ENCODE peak calls at places on chromosomes 16 and 17, in ten cellular contexts. One of them, this sample, is unnamed.

GRCh38 chr16:58084635-58085034 is 44.5 kb downstream of the CFAP20 start:
- DNase-seq in stomach: no peak
- DNase-seq in A549: no peak
- DNase-seq in transverse colon: no peak
- DNase-seq in HepG2: no peak
- DNase-seq in esophagus muscularis mucosa: no peak
- DNase-seq in suprapubic skin: no peak
- DNase-seq in ovary: no peak
- DNase-seq in upper lobe of left lung: no peak
- DNase-seq in H1: no peak
- DNase-seq in this sample: no peak

GRCh38 chr16:69049146-69049545 is 56.3 kb upstream of the HAS3 start:
- DNase-seq in stomach: no peak
- DNase-seq in A549: peak
- DNase-seq in transverse colon: no peak
- DNase-seq in HepG2: no peak
- DNase-seq in esophagus muscularis mucosa: no peak
- DNase-seq in suprapubic skin: no peak
- DNase-seq in ovary: no peak
- DNase-seq in upper lobe of left lung: no peak
- DNase-seq in H1: no peak
- DNase-seq in this sample: no peak

GRCh38 chr16:81498351-81498750 is 53.7 kb downstream of the CMIP start:
- DNase-seq in stomach: no peak
- DNase-seq in A549: no peak
- DNase-seq in transverse colon: no peak
- DNase-seq in HepG2: no peak
- DNase-seq in esophagus muscularis mucosa: no peak
- DNase-seq in suprapubic skin: no peak
- DNase-seq in ovary: no peak
- DNase-seq in upper lobe of left lung: no peak
- DNase-seq in H1: no peak
- DNase-seq in this sample: no peak

GRCh38 chr17:20203761-20204263 is 194.7 kb downstream of the SPECC1 start:
- DNase-seq in stomach: no peak
- DNase-seq in A549: no peak
- DNase-seq in transverse colon: no peak
- DNase-seq in HepG2: no peak
- DNase-seq in esophagus muscularis mucosa: no peak
- DNase-seq in suprapubic skin: no peak
- DNase-seq in ovary: no peak
- DNase-seq in upper lobe of left lung: no peak
- DNase-seq in H1: no peak
- DNase-seq in this sample: no peak

GRCh38 chr17:49031965-49032928 is 35.1 kb downstream of the IGF2BP1 start:
- DNase-seq in stomach: peak
- DNase-seq in A549: peak
- DNase-seq in transverse colon: peak
- DNase-seq in HepG2: peak
- DNase-seq in esophagus muscularis mucosa: no peak
- DNase-seq in suprapubic skin: no peak
- DNase-seq in ovary: no peak
- DNase-seq in upper lobe of left lung: peak
- DNase-seq in H1: peak
- DNase-seq in this sample: no peak

GRCh38 chr17:16101440-16101839 is 101.8 kb downstream of the TTC19 start:
- DNase-seq in stomach: no peak
- DNase-seq in A549: no peak
- DNase-seq in transverse colon: no peak
- DNase-seq in HepG2: no peak
- DNase-seq in esophagus muscularis mucosa: no peak
- DNase-seq in suprapubic skin: no peak
- DNase-seq in ovary: no peak
- DNase-seq in upper lobe of left lung: no peak
- DNase-seq in H1: no peak
- DNase-seq in this sample: no peak

GRCh38 chr16:10121496-10121895 is 60.7 kb downstream of the GRIN2A start:
- DNase-seq in stomach: no peak
- DNase-seq in A549: no peak
- DNase-seq in transverse colon: no peak
- DNase-seq in HepG2: no peak
- DNase-seq in esophagus muscularis mucosa: no peak
- DNase-seq in suprapubic skin: no peak
- DNase-seq in ovary: no peak
- DNase-seq in upper lobe of left lung: no peak
- DNase-seq in H1: no peak
- DNase-seq in this sample: no peak

GRCh38 chr16:12171206-12171605 is 194.7 kb downstream of the SNX29 start:
- DNase-seq in stomach: no peak
- DNase-seq in A549: no peak
- DNase-seq in transverse colon: no peak
- DNase-seq in HepG2: no peak
- DNase-seq in esophagus muscularis mucosa: no peak
- DNase-seq in suprapubic skin: no peak
- DNase-seq in ovary: no peak
- DNase-seq in upper lobe of left lung: no peak
- DNase-seq in H1: no peak
- DNase-seq in this sample: no peak

GRCh38 chr17:49717371-49717841 is 9.6 kb upstream of the SLC35B1 start:
- DNase-seq in stomach: peak
- DNase-seq in A549: no peak
- DNase-seq in transverse colon: no peak
- DNase-seq in HepG2: no peak
- DNase-seq in esophagus muscularis mucosa: no peak
- DNase-seq in suprapubic skin: no peak
- DNase-seq in ovary: no peak
- DNase-seq in upper lobe of left lung: no peak
- DNase-seq in H1: no peak
- DNase-seq in this sample: no peak

GRCh38 chr16:29983420-29984136 is 9.9 kb downstream of the TAOK2 start:
- DNase-seq in stomach: no peak
- DNase-seq in A549: no peak
- DNase-seq in transverse colon: no peak
- DNase-seq in HepG2: no peak
- DNase-seq in esophagus muscularis mucosa: no peak
- DNase-seq in suprapubic skin: peak
- DNase-seq in ovary: no peak
- DNase-seq in upper lobe of left lung: peak
- DNase-seq in H1: no peak
- DNase-seq in this sample: no peak

GRCh38 chr16:84283314-84284167 is 11.1 kb upstream of the WFDC1 start:
- DNase-seq in stomach: no peak
- DNase-seq in A549: no peak
- DNase-seq in transverse colon: no peak
- DNase-seq in HepG2: no peak
- DNase-seq in esophagus muscularis mucosa: no peak
- DNase-seq in suprapubic skin: no peak
- DNase-seq in ovary: peak
- DNase-seq in upper lobe of left lung: no peak
- DNase-seq in H1: no peak
- DNase-seq in this sample: no peak

GRCh38 chr17:80649672-80650338 is 105.2 kb downstream of the RPTOR start:
- DNase-seq in stomach: no peak
- DNase-seq in A549: peak
- DNase-seq in transverse colon: no peak
- DNase-seq in HepG2: peak
- DNase-seq in esophagus muscularis mucosa: no peak
- DNase-seq in suprapubic skin: peak
- DNase-seq in ovary: no peak
- DNase-seq in upper lobe of left lung: no peak
- DNase-seq in H1: peak
- DNase-seq in this sample: peak

GRCh38 chr17:16939606-16940115 is 32.3 kb downstream of the TNFRSF13B start:
- DNase-seq in stomach: peak
- DNase-seq in A549: no peak
- DNase-seq in transverse colon: peak
- DNase-seq in HepG2: no peak
- DNase-seq in esophagus muscularis mucosa: no peak
- DNase-seq in suprapubic skin: peak
- DNase-seq in ovary: no peak
- DNase-seq in upper lobe of left lung: peak
- DNase-seq in H1: no peak
- DNase-seq in this sample: no peak

GRCh38 chr16:70550082-70550481 is 26.5 kb downstream of the SF3B3 start:
- DNase-seq in stomach: no peak
- DNase-seq in A549: no peak
- DNase-seq in transverse colon: no peak
- DNase-seq in HepG2: no peak
- DNase-seq in esophagus muscularis mucosa: no peak
- DNase-seq in suprapubic skin: no peak
- DNase-seq in ovary: no peak
- DNase-seq in upper lobe of left lung: no peak
- DNase-seq in H1: no peak
- DNase-seq in this sample: no peak

DNA sequence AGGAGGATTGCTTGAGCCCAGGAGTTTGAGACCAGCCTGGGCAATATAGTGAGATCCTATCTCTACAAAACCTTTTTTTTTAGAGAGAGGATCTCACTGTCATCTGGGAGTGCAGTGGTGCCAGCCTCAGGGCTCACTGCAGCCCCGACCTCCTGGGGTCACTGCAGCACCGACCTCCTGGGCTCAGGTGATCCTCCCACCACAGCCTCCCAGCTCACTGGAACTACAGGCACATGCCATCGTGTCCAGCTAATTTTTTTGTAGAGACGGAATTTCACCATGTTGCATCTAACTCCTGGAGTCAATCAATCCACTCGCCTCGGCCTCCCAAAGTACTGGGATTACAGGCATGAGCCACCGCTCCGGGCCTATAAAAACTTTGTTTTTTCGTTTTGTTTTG is 15.4 kb downstream of the MAPK8IP3 start:
- DNase-seq in stomach: no peak
- DNase-seq in A549: no peak
- DNase-seq in transverse colon: no peak
- DNase-seq in HepG2: no peak
- DNase-seq in esophagus muscularis mucosa: no peak
- DNase-seq in suprapubic skin: no peak
- DNase-seq in ovary: no peak
- DNase-seq in upper lobe of left lung: no peak
- DNase-seq in H1: no peak
- DNase-seq in this sample: no peak
- TF ChIP-seq EP300 in stomach: no peak
- TF ChIP-seq EP300 in A549: no peak
- TF ChIP-seq EP300 in transverse colon: no peak
- TF ChIP-seq EP300 in HepG2: no peak
- TF ChIP-seq EP300 in esophagus muscularis mucosa: no peak
- TF ChIP-seq EP300 in suprapubic skin: no peak
- TF ChIP-seq EP300 in ovary: no peak
- TF ChIP-seq EP300 in upper lobe of left lung: no peak
- TF ChIP-seq EP300 in H1: no peak
- TF ChIP-seq EP300 in this sample: no peak

GRCh38 chr17:67491009-67491677 is 114.1 kb downstream of the PITPNC1 start:
- DNase-seq in stomach: peak
- DNase-seq in A549: peak
- DNase-seq in transverse colon: peak
- DNase-seq in HepG2: peak
- DNase-seq in esophagus muscularis mucosa: peak
- DNase-seq in suprapubic skin: peak
- DNase-seq in ovary: peak
- DNase-seq in upper lobe of left lung: peak
- DNase-seq in H1: peak
- DNase-seq in this sample: peak
- TF ChIP-seq POLR2A in stomach: no peak
- TF ChIP-seq POLR2A in A549: no peak
- TF ChIP-seq POLR2A in transverse colon: no peak
- TF ChIP-seq POLR2A in HepG2: no peak
- TF ChIP-seq POLR2A in esophagus muscularis mucosa: no peak
- TF ChIP-seq POLR2A in suprapubic skin: no peak
- TF ChIP-seq POLR2A in ovary: no peak
- TF ChIP-seq POLR2A in upper lobe of left lung: peak
- TF ChIP-seq POLR2A in H1: no peak
- TF ChIP-seq POLR2A in this sample: peak

DNA sequence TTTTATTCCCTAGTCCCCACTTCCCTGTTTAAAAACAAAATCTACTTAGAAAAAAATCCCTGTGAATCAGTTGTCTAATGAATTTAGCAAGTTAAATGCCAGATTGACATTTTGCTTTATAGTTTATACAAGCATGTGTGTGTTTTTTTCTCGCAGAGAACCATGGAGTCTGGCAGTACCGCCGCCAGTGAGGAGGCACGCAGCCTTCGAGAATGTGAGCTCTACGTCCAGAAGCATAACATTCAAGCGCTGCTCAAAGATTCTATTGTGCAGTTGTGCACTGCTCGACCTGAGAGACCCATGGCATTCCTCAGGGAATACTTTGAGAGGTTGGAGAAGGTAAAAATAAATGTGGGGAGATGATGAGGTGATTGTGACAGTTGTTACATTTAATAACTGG is 3.0 kb downstream of the PRKAR1A start:
- DNase-seq in stomach: no peak
- DNase-seq in A549: no peak
- DNase-seq in transverse colon: no peak
- DNase-seq in HepG2: no peak
- DNase-seq in esophagus muscularis mucosa: no peak
- DNase-seq in suprapubic skin: no peak
- DNase-seq in ovary: no peak
- DNase-seq in upper lobe of left lung: no peak
- DNase-seq in H1: no peak
- DNase-seq in this sample: no peak
- H3K27ac ChIP-seq in stomach: peak
- H3K27ac ChIP-seq in A549: no peak
- H3K27ac ChIP-seq in transverse colon: peak
- H3K27ac ChIP-seq in HepG2: peak
- H3K27ac ChIP-seq in esophagus muscularis mucosa: peak
- H3K27ac ChIP-seq in suprapubic skin: no peak
- H3K27ac ChIP-seq in ovary: no peak
- H3K27ac ChIP-seq in upper lobe of left lung: peak
- H3K27ac ChIP-seq in H1: no peak
- H3K27ac ChIP-seq in this sample: peak

GRCh38 chr16:50300942-50301625 is 34.7 kb downstream of the ADCY7 start:
- DNase-seq in stomach: no peak
- DNase-seq in A549: no peak
- DNase-seq in transverse colon: no peak
- DNase-seq in HepG2: no peak
- DNase-seq in esophagus muscularis mucosa: no peak
- DNase-seq in suprapubic skin: peak
- DNase-seq in ovary: no peak
- DNase-seq in upper lobe of left lung: peak
- DNase-seq in H1: no peak
- DNase-seq in this sample: no peak

GRCh38 chr16:50298591-50299507 is 32.5 kb downstream of the ADCY7 start:
- DNase-seq in stomach: no peak
- DNase-seq in A549: no peak
- DNase-seq in transverse colon: no peak
- DNase-seq in HepG2: no peak
- DNase-seq in esophagus muscularis mucosa: no peak
- DNase-seq in suprapubic skin: peak
- DNase-seq in ovary: peak
- DNase-seq in upper lobe of left lung: no peak
- DNase-seq in H1: no peak
- DNase-seq in this sample: no peak

GRCh38 chr16:50298075-50298460 is 31.7 kb downstream of the ADCY7 start:
- DNase-seq in stomach: no peak
- DNase-seq in A549: no peak
- DNase-seq in transverse colon: no peak
- DNase-seq in HepG2: peak
- DNase-seq in esophagus muscularis mucosa: no peak
- DNase-seq in suprapubic skin: peak
- DNase-seq in ovary: peak
- DNase-seq in upper lobe of left lung: no peak
- DNase-seq in H1: no peak
- DNase-seq in this sample: no peak

GRCh38 chr16:50297301-50298074 is 31.1 kb downstream of the ADCY7 start:
- DNase-seq in stomach: no peak
- DNase-seq in A549: no peak
- DNase-seq in transverse colon: peak
- DNase-seq in HepG2: peak
- DNase-seq in esophagus muscularis mucosa: no peak
- DNase-seq in suprapubic skin: peak
- DNase-seq in ovary: peak
- DNase-seq in upper lobe of left lung: no peak
- DNase-seq in H1: no peak
- DNase-seq in this sample: no peak

GRCh38 chr16:50299508-50300105 is 33.3 kb downstream of the ADCY7 start:
- DNase-seq in stomach: no peak
- DNase-seq in A549: no peak
- DNase-seq in transverse colon: no peak
- DNase-seq in HepG2: no peak
- DNase-seq in esophagus muscularis mucosa: no peak
- DNase-seq in suprapubic skin: peak
- DNase-seq in ovary: peak
- DNase-seq in upper lobe of left lung: peak
- DNase-seq in H1: peak
- DNase-seq in this sample: no peak
- TF ChIP-seq EP300 in stomach: no peak
- TF ChIP-seq EP300 in A549: no peak
- TF ChIP-seq EP300 in transverse colon: no peak
- TF ChIP-seq EP300 in HepG2: no peak
- TF ChIP-seq EP300 in esophagus muscularis mucosa: no peak
- TF ChIP-seq EP300 in suprapubic skin: no peak
- TF ChIP-seq EP300 in ovary: no peak
- TF ChIP-seq EP300 in upper lobe of left lung: no peak
- TF ChIP-seq EP300 in H1: no peak
- TF ChIP-seq EP300 in this sample: no peak

This sample was measured in tibial nerve.